ENCODE peak calls at places on chromosome 7, in six cellular contexts. T is Karpas-422, F is fibroblast of lung, H is aorta, B is HL-60, G is psoas muscle. E is an unnamed sample.

GRCh38 chr7:80498481-80499349 is 13.1 kb downstream of the GNAT3 start:
- DNase-seq in T (no peak), F (peak; percentile 92), H (no peak), B (no peak), G (no peak), E (peak; percentile 11)

GRCh38 chr7:157676456-157677255 is 339.9 kb downstream of the DNAJB6 start:
- DNase-seq in T (no peak), F (no peak), H (no peak), B (no peak), G (peak; percentile 45), E (no peak)

GRCh38 chr7:134684165-134684564 is 37.5 kb downstream of the BPGM start:
- DNase-seq in T (no peak), F (no peak), H (no peak), B (no peak), G (no peak), E (no peak)

GRCh38 chr7:139844779-139845442 is 15.8 kb downstream of the TBXAS1 start:
- DNase-seq in T (peak; percentile 17), F (no peak), H (no peak), B (no peak), G (no peak), E (no peak)

GRCh38 chr7:47504546-47505316 is 77.2 kb downstream of the TNS3 start:
- DNase-seq in T (no peak), F (no peak), H (no peak), B (no peak), G (peak; percentile 14), E (no peak)

GRCh38 chr7:123770378-123770777 is 21.6 kb upstream of the WASL start:
- DNase-seq in T (peak; percentile 56), F (peak; percentile 34), H (no peak), B (peak; percentile 38), G (no peak), E (peak; percentile 38)

GRCh38 chr7:135602304-135602703 is 44.6 kb downstream of the NUP205 start:
- DNase-seq in T (no peak), F (no peak), H (no peak), B (no peak), G (no peak), E (no peak)

GRCh38 chr7:832968-833424 is 720 bp downstream of the SUN1 start:
- DNase-seq in T (no peak), F (no peak), H (no peak), B (no peak), G (no peak), E (no peak)

GRCh38 chr7:77393954-77394353 is 22.2 kb downstream of the GSAP start:
- DNase-seq in T (no peak), F (no peak), H (no peak), B (no peak), G (no peak), E (no peak)

GRCh38 chr7:134024729-134025128 is 102.4 kb upstream of the LRGUK start:
- DNase-seq in T (no peak), F (peak; percentile 45), H (no peak), B (no peak), G (no peak), E (no peak)

GRCh38 chr7:100719523-100720319 is 547 bp upstream of the EPO start:
- DNase-seq in T (no peak), F (peak; percentile 65), H (no peak), B (no peak), G (no peak), E (no peak)

GRCh38 chr7:45187946-45188411 is 30.4 kb downstream of the RAMP3 start:
- DNase-seq in T (no peak), F (no peak), H (peak; percentile 56), B (no peak), G (no peak), E (no peak)

GRCh38 chr7:139734395-139734794 is 43.4 kb downstream of the HIPK2 start:
- DNase-seq in T (no peak), F (peak; percentile 100), H (peak; percentile 88), B (no peak), G (peak; percentile 70), E (no peak)

GRCh38 chr7:141785711-141786552 is 4.1 kb upstream of the TAS2R5 start:
- DNase-seq in T (peak; percentile 84), F (peak; percentile 63), H (no peak), B (peak; percentile 7), G (no peak), E (peak; percentile 15)

GRCh38 chr7:128065872-128066271 is 34.6 kb upstream of the LRRC4 start:
- DNase-seq in T (no peak), F (peak; percentile 16), H (no peak), B (no peak), G (no peak), E (no peak)

GRCh38 chr7:112337892-112338291 is 112.4 kb upstream of the IFRD1 start:
- DNase-seq in T (no peak), F (no peak), H (no peak), B (no peak), G (no peak), E (no peak)

GRCh38 chr7:75776295-75776971 is 4.4 kb upstream of the CCL26 start:
- DNase-seq in T (no peak), F (peak; percentile 89), H (no peak), B (peak; percentile 33), G (no peak), E (no peak)

GRCh38 chr7:91043924-91044660 is 220.1 kb upstream of the FZD1 start:
- DNase-seq in T (no peak), F (no peak), H (no peak), B (no peak), G (no peak), E (no peak)

GRCh38 chr7:44163591-44163990 is 22.5 kb upstream of the MYL7 start:
- DNase-seq in T (no peak), F (peak; percentile 72), H (no peak), B (no peak), G (no peak), E (no peak)

GRCh38 chr7:26696161-26696560 is 168.2 kb downstream of the SKAP2 start:
- DNase-seq in T (no peak), F (no peak), H (no peak), B (no peak), G (no peak), E (no peak)

GRCh38 chr7:106345421-106346166 is 60.8 kb upstream of the NAMPT start:
- DNase-seq in T (no peak), F (peak; percentile 80), H (no peak), B (no peak), G (no peak), E (no peak)

GRCh38 chr7:5291301-5291700 is 8.6 kb downstream of the SLC29A4 start:
- DNase-seq in T (no peak), F (no peak), H (no peak), B (no peak), G (no peak), E (no peak)

GRCh38 chr7:108291791-108292440 is 161.8 kb upstream of the LAMB4 start:
- DNase-seq in T (peak; percentile 31), F (peak; percentile 42), H (no peak), B (no peak), G (no peak), E (no peak)

GRCh38 chr7:4816419-4817080 is 41.1 kb downstream of the AP5Z1 start:
- DNase-seq in T (no peak), F (no peak), H (no peak), B (no peak), G (peak; percentile 44), E (no peak)

GRCh38 chr7:51261950-51262795 is 54.4 kb downstream of the COBL start:
- DNase-seq in T (no peak), F (no peak), H (no peak), B (no peak), G (peak; percentile 48), E (no peak)

DNA sequence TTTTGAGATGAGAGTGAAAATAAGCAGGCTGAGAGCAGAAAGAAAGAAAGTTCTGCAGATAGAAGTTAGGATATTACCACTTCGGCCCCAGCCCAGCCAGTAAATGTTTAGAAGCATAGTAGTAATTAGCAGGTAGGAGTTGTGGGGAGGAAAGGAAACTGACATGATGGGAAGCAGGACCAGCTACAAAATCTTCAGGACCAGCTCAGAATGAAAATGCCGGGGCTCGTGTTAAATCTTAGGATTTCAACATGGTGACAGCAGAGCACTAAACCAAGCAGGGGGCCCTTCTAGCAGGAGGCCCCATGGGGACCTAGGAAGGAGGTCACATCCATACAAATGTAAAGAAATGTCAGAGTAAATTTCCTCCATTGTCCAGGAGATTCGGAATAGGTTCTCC is 28.7 kb downstream of the PRSS2 start:
- DNase-seq in T (no peak), F (no peak), H (no peak), B (no peak), G (no peak), E (no peak)
- H3K27me3 ChIP-seq in T (no peaks in the 10 kb centered on the region), F (peaks cover 39% of the 10 kb centered on the region), H (peaks cover 1% of the 10 kb centered on the region), B (peaks cover 47% of the 10 kb centered on the region), G (peaks cover 2% of the 10 kb centered on the region), E (no peaks in the 10 kb centered on the region)

GRCh38 chr7:131537581-131537980 is 18.8 kb downstream of the PODXL start:
- DNase-seq in T (peak; percentile 10), F (no peak), H (peak; percentile 27), B (no peak), G (no peak), E (no peak)

GRCh38 chr7:131540491-131541162 is 15.8 kb downstream of the PODXL start:
- DNase-seq in T (no peak), F (no peak), H (peak; percentile 66), B (no peak), G (no peak), E (no peak)

GRCh38 chr7:131538791-131539179 is 17.6 kb downstream of the PODXL start:
- DNase-seq in T (peak; percentile 28), F (no peak), H (peak; percentile 59), B (no peak), G (peak; percentile 82), E (no peak)

GRCh38 chr7:131536361-131536849 is 20.0 kb downstream of the PODXL start:
- DNase-seq in T (no peak), F (no peak), H (peak; percentile 46), B (no peak), G (no peak), E (no peak)

DNA sequence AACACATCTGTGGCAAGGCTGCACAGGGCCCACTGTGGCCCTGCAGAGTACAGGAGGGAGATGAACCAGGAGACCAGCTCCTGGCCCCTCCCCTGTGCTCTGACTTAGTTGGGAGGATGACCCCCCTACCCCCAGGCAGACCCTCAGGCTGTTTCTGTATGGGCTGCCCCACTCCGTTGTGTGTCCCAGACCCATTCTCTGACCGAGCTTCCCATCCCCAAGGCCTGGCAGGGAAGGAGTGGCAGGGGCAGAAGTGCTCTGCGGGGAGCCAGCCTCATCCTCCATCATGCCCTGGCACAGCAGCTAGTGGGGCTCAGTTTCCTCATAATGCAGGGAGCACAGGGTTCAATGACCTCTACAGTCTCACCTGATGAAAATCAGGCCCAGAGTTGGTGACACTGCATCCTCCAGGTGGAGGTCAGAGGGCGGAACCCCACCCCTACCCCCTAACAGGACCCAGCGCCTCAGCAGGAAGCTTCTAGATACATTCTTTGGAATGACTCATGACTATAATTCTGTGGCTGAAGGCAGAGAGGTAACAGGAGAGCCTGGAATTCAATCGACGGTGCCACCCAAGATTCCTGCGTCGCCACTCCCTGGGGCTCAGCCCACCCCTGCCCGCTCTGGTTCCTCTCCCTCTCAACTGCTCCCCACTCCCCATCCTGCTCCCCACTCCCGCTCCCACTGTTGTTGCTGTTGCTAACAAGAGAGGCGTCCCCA is 18.2 kb downstream of the PODXL start:
- DNase-seq in T (peak; percentile 28), F (no peak), H (peak; percentile 55), B (no peak), G (no peak), E (no peak)
- H3K27me3 ChIP-seq in T (no peaks in the 10 kb centered on the region), F (no peaks in the 10 kb centered on the region), H (no peaks in the 10 kb centered on the region), B (no peaks in the 10 kb centered on the region), G (no peaks in the 10 kb centered on the region), E (no peaks in the 10 kb centered on the region)

GRCh38 chr7:97008275-97008917 is 3.0 kb downstream of the DLX6 start:
- DNase-seq in T (no peak), F (no peak), H (no peak), B (no peak), G (no peak), E (no peak)
- H3K27me3 ChIP-seq in T (no peaks in the 10 kb centered on the region), F (peaks cover 48% of the 10 kb centered on the region), H (no peaks in the 10 kb centered on the region), B (peaks cover 65% of the 10 kb centered on the region), G (peaks cover 22% of the 10 kb centered on the region), E (peaks cover 6% of the 10 kb centered on the region)

GRCh38 chr7:21717323-21717722 is 174.5 kb downstream of the DNAH11 start:
- DNase-seq in T (no peak), F (no peak), H (no peak), B (no peak), G (no peak), E (no peak)
- H3K27me3 ChIP-seq in T (no peaks in the 10 kb centered on the region), F (no peaks in the 10 kb centered on the region), H (no peaks in the 10 kb centered on the region), B (no peaks in the 10 kb centered on the region), G (peaks cover 2% of the 10 kb centered on the region), E (no peaks in the 10 kb centered on the region)

E was measured in GM06990.